ENCODE peak calls at places on chromosomes 3 and 15, in six cellular contexts. L, Y, X, V, I and U are unnamed samples.

GRCh38 chr3:39499651-39500273 is 32.3 kb downstream of the MOBP start:
- DNase-seq in L (peak), Y (no peak), X (peak), V (no peak), I (no peak), U (no peak)

GRCh38 chr3:66196633-66197032 is 24.2 kb upstream of the SLC25A26 start:
- DNase-seq in L (no peak), Y (no peak), X (no peak), V (no peak), I (no peak), U (peak)

GRCh38 chr3:19506171-19506570 is 357.9 kb downstream of the KCNH8 start:
- DNase-seq in L (no peak), Y (no peak), X (no peak), V (no peak), I (no peak), U (no peak)

GRCh38 chr3:194976049-194976451 is 290.4 kb downstream of the FAM43A start:
- DNase-seq in L (no peak), Y (no peak), X (no peak), V (no peak), I (no peak), U (no peak)

GRCh38 chr15:35306361-35306981 is 221.4 kb upstream of the NANOGP8 start:
- DNase-seq in L (peak), Y (peak), X (peak), V (no peak), I (no peak), U (peak)

GRCh38 chr15:48754011-48754410 is 56.9 kb downstream of the CEP152 start:
- DNase-seq in L (no peak), Y (no peak), X (peak), V (no peak), I (no peak), U (no peak)

GRCh38 chr3:40427045-40427669 is 30.0 kb upstream of the RPL14 start:
- DNase-seq in L (no peak), Y (no peak), X (peak), V (peak), I (no peak), U (no peak)

GRCh38 chr3:87359807-87360206 is 83.4 kb upstream of the POU1F1 start:
- DNase-seq in L (no peak), Y (no peak), X (no peak), V (no peak), I (no peak), U (no peak)

GRCh38 chr15:91866971-91867372 is 13.5 kb downstream of the SLCO3A1 start:
- DNase-seq in L (peak), Y (no peak), X (no peak), V (no peak), I (no peak), U (peak)

GRCh38 chr3:8524249-8524648 is 22.6 kb downstream of the LMCD1 start:
- DNase-seq in L (peak), Y (no peak), X (no peak), V (no peak), I (no peak), U (no peak)

GRCh38 chr3:78703944-78704343 is 1063.9 kb downstream of the ROBO1 start:
- DNase-seq in L (peak), Y (no peak), X (no peak), V (no peak), I (no peak), U (no peak)
- H3K4me2 ChIP-seq in L (no peak), Y (no peak), X (no peak), V (no peak), I (no peak), U (no peak)

DNA sequence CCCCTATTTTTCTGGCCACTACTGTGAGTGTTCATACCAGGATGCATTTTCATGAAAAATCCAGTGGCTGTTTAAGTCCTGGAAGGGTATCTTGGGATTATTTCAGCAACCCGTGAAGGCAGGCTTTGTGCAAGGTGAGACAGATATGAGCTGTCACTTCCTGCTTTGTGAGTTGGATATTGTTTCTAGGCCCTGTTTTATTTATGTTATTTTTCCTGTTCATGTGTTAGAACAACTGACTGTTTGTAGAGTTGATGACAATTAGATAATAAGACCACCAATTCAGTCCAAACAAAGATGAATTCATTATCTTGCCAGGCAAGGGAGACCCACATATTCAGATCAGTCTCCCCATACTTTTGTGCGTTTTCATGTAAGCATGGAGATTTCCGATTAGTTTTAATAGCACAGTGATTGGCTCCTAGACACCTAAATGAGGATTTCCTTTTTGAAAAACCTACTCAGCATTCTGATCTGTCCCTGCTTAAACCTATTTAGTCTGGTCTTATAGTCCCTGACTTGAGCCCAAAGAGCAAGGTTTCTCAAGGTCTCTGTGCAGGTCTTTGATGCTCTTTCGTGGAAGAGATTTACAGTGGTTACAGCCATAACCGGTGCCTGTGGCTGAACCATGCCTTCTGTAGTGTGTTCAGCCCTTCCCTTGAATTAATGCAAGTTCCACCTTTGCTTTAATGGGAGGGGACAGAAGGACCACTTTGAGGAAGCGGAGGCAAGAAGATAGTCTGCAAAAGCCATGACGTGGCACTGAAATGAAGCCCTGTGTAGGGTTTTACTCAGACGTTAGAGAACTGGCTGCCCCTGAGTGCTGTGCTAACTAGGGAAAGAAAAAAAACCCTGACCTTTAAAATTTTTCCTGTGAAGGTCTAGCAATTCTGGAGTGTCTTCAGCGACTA is 42.8 kb downstream of the ZBTB38 start:
- DNase-seq in L (peak), Y (no peak), X (no peak), V (no peak), I (no peak), U (peak)
- H3K9ac ChIP-seq in L (peak), Y (no peak), X (peak), V (no peak), I (no peak), U (peak)

GRCh38 chr15:72238586-72238985 is 7.6 kb upstream of the PKM start:
- DNase-seq in L (no peak), Y (no peak), X (no peak), V (no peak), I (no peak), U (no peak)
- H3K4me2 ChIP-seq in L (no peak), Y (no peak), X (no peak), V (no peak), I (no peak), U (no peak)

DNA sequence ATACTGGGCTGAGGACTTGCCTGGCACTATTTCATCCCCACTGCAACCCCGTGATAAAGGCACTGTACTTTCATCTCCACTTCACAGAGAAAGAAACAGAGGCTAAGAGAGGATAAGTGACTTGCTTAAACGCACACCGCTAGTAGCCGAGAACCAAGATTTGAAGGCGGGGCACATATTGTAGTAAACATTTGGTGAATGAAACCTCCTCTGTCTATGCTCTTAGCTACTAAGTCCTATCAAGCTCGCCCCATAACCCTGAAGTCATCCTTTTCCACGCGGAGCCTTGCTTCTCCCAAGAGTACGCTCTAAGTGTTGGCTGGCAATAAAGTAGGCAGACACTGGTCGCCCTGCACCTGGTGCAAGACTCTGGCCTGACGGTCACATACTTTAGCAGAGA is 1.1 kb downstream of the POMGNT2 start:
- DNase-seq in L (no peak), Y (no peak), X (no peak), V (no peak), I (no peak), U (no peak)
- H3K9ac ChIP-seq in L (no peak), Y (peak), X (no peak), V (no peak), I (no peak), U (no peak)

GRCh38 chr3:122092460-122093165 is 37.5 kb downstream of the CD86 start:
- DNase-seq in L (peak), Y (no peak), X (peak), V (peak), I (peak), U (no peak)
- H3K4me2 ChIP-seq in L (no peak), Y (no peak), X (no peak), V (no peak), I (no peak), U (no peak)

GRCh38 chr15:40155270-40155910 is 5.5 kb upstream of the BUB1B start:
- DNase-seq in L (peak), Y (no peak), X (peak), V (peak), I (no peak), U (no peak)
- H3K9ac ChIP-seq in L (no peak), Y (no peak), X (no peak), V (no peak), I (no peak), U (no peak)

DNA sequence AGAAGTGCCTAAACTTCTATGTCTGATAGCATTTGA is at the start of gene TP63:
- DNase-seq in L (no peak), Y (no peak), X (no peak), V (no peak), I (no peak), U (no peak)
- H3K4me2 ChIP-seq in L (no peak), Y (no peak), X (no peak), V (no peak), I (no peak), U (no peak)

GRCh38 chr15:74490339-74490689 is 29.4 kb upstream of the UBL7 start:
- DNase-seq in L (no peak), Y (no peak), X (no peak), V (no peak), I (no peak), U (no peak)

DNA sequence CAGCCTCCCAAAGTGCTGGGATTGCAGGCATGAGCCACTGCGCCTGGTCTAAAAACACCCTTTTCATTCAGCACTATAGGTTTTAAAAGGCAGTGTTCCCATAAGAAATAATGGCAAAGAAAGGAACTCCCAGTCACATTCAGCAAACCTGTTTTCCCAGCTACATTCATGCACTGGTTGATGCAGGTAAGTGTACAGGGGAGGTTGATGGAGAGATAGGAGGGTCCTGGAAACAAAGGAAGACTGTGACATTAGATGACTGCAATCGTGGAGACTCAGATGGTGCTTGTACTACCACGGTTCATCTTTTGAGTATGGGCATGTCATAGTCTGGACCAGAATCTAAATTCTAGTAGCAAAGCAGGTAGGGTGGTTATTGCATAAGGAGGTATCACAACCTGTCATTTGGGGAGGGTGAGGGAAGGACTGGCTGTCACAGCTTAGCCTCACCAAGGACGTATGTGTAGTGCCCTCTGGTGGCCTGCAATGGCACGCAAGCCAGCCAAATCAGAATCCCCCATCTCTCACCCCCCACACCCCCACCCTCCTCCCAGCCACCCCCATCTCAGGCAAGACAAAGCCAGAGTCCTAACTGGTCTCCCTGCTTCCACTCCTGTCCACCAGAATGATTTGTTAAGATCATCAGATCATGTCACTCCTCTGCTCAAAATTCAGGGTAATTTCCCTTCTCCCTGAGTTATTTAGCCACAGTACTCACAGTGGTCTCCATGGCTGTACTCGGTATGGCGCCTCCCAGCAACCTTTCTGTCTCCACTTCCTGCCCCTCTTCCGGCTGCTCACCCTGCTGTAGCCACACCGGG is 28.8 kb upstream of the UBL7 start:
- DNase-seq in L (peak), Y (peak), X (peak), V (peak), I (peak), U (peak)
- H3K9ac ChIP-seq in L (no peak), Y (no peak), X (peak), V (no peak), I (no peak), U (no peak)